ENCODE peak calls at places on chromosomes 3 and 15, in seven cellular contexts. M is astrocyte, O is ascending aorta, B is BE2C, J is adrenal gland, W is SK-N-SH, Q is pancreas. I is an unnamed sample. For H3K27me3, the result is how much of the 10 kb centered on the place peaks cover.

GRCh38 chr3:72515915-72516314 is 332.3 kb downstream of the SHQ1 start:
- DNase-seq in W (no peak), B (no peak), Q (no peak), J (no peak), M (no peak), O (no peak), I (no peak)

GRCh38 chr15:100944237-100944875 is 25.2 kb downstream of the LRRK1 start:
- DNase-seq in M (no peak), J (no peak), B (no peak), Q (no peak), O (no peak), W (no peak), I (no peak)

GRCh38 chr3:51800758-51801140 is 21.7 kb upstream of the IQCF6 start:
- DNase-seq in W (no peak), B (no peak), Q (no peak), J (no peak), M (no peak), O (no peak), I (no peak)

GRCh38 chr15:60569596-60569995 is 90.7 kb upstream of the ICE2 start:
- DNase-seq in B (no peak), J (no peak), W (no peak), O (no peak), M (no peak), Q (no peak), I (no peak)

GRCh38 chr3:169250000-169250399 is 413.5 kb downstream of the MECOM start:
- DNase-seq in B (no peak), Q (no peak), M (no peak), J (no peak), O (no peak), W (no peak), I (no peak)

GRCh38 chr3:81339040-81339845 is 422.2 kb downstream of the GBE1 start:
- DNase-seq in B (no peak), Q (no peak), W (peak), J (no peak), O (no peak), M (peak), I (peak)

GRCh38 chr3:14204605-14205284 is 26.1 kb downstream of the LSM3 start:
- DNase-seq in M (peak), W (no peak), O (no peak), B (no peak), Q (no peak), J (peak), I (no peak)

GRCh38 chr3:170331143-170331542 is 26.4 kb upstream of the SKIL start:
- DNase-seq in O (no peak), M (no peak), J (no peak), B (no peak), W (no peak), Q (peak), I (peak)

GRCh38 chr15:88897456-88898194 is 2.3 kb upstream of the HAPLN3 start:
- DNase-seq in M (peak), B (peak), Q (peak), W (peak), J (peak), O (peak), I (peak)

GRCh38 chr3:184426691-184427141 is 46.9 kb downstream of the CHRD start:
- DNase-seq in M (peak), Q (no peak), B (no peak), O (no peak), W (no peak), J (no peak), I (no peak)

GRCh38 chr15:25504307-25504706 is 65.5 kb upstream of the UBE3A start:
- DNase-seq in J (no peak), Q (no peak), W (no peak), M (peak), O (no peak), B (no peak), I (no peak)

GRCh38 chr3:76824658-76825310 is 215.1 kb upstream of the ROBO2 start:
- DNase-seq in O (no peak), M (no peak), W (no peak), J (no peak), B (no peak), Q (no peak), I (no peak)

GRCh38 chr3:190443257-190443656 is 6.4 kb downstream of the TMEM207 start:
- DNase-seq in B (no peak), W (no peak), O (no peak), J (no peak), Q (no peak), M (no peak), I (peak)

GRCh38 chr15:25862087-25862468 is 1.0 kb downstream of the ATP10A start:
- DNase-seq in W (no peak), Q (no peak), J (peak), B (no peak), O (no peak), M (no peak), I (no peak)

GRCh38 chr3:168539909-168540308 is 444.2 kb upstream of the GOLIM4 start:
- DNase-seq in B (no peak), Q (no peak), W (no peak), O (no peak), M (peak), J (no peak), I (peak)

GRCh38 chr3:61807865-61808276 is 246.5 kb downstream of the PTPRG start:
- DNase-seq in O (no peak), W (peak), B (peak), J (no peak), M (peak), Q (no peak), I (no peak)

GRCh38 chr15:84889991-84890669 is 5.7 kb downstream of the SLC28A1 start:
- DNase-seq in O (no peak), B (no peak), J (no peak), M (no peak), Q (no peak), W (no peak), I (no peak)

GRCh38 chr3:18018491-18019177 is 276.2 kb upstream of the TBC1D5 start:
- DNase-seq in W (no peak), O (no peak), J (no peak), B (no peak), Q (no peak), M (no peak), I (no peak)

GRCh38 chr15:90711418-90711824 is 5.7 kb upstream of the BLM start:
- DNase-seq in Q (no peak), O (no peak), W (no peak), J (no peak), B (no peak), M (no peak), I (no peak)

GRCh38 chr3:127560051-127560787 is 30.3 kb downstream of the TPRA1 start:
- DNase-seq in M (no peak), Q (no peak), W (no peak), J (no peak), O (no peak), B (no peak), I (no peak)

GRCh38 chr3:129398803-129399144 is 29.7 kb downstream of the EFCAB12 start:
- DNase-seq in O (no peak), M (peak), Q (no peak), W (peak), J (peak), B (peak), I (peak)

GRCh38 chr3:71926242-71926560 is 141.3 kb upstream of the PROK2 start:
- DNase-seq in W (peak), O (no peak), Q (peak), J (no peak), B (no peak), M (no peak), I (peak)

GRCh38 chr3:139119331-139120025 is 74.8 kb upstream of the PRR23C start:
- DNase-seq in W (no peak), M (no peak), O (no peak), B (no peak), J (no peak), Q (no peak), I (no peak)

GRCh38 chr15:51759557-51760070 is 8.2 kb downstream of the TMOD2 start:
- DNase-seq in M (peak), W (no peak), J (peak), Q (no peak), O (no peak), B (peak), I (peak)

GRCh38 chr3:100865442-100865841 is 127.8 kb downstream of the ABI3BP start:
- DNase-seq in W (no peak), J (no peak), O (no peak), B (no peak), M (peak), Q (no peak), I (peak)

GRCh38 chr3:64381369-64381768 is 156.1 kb upstream of the PRICKLE2 start:
- DNase-seq in W (no peak), J (no peak), M (no peak), Q (no peak), O (no peak), B (no peak), I (no peak)

GRCh38 chr15:52798529-52799101 is 8.5 kb upstream of the ONECUT1 start:
- DNase-seq in O (no peak), J (no peak), B (no peak), Q (no peak), M (no peak), W (no peak), I (no peak)
- H3K27me3 ChIP-seq in O (under half), J (half or more), B (half or more), Q (under half), M (half or more), W (half or more), I (half or more)

GRCh38 chr3:131960324-131960723 is 74.5 kb downstream of the CPNE4 start:
- DNase-seq in W (no peak), Q (no peak), O (no peak), M (no peak), B (no peak), J (no peak), I (peak)

GRCh38 chr3:131957511-131957910 is 77.3 kb downstream of the CPNE4 start:
- DNase-seq in O (no peak), Q (no peak), J (no peak), W (no peak), B (no peak), M (no peak), I (no peak)

DNA sequence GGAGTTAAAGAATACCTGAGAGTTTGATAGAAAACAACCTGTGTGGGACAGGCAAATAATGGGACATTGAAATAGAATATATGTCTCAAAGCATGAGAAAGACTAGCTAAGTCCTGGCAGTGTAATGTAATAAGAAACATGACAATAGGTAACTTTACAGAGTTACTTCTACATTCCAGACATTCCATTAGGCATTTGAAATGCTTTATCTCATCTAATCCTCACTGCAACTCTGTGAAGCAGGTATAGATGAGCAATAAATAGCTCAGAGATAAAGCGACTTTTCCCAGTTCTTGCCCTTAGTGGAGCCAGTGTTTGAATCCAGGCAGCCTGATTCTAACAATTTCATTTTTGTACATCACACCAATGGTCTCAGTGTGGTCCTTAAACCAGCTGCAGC is 76.8 kb downstream of the CPNE4 start:
- DNase-seq in O (no peak), B (no peak), J (no peak), W (no peak), M (no peak), Q (no peak), I (peak)
- H3K4me3 ChIP-seq in O (no peak), B (no peak), J (no peak), W (no peak), M (no peak), Q (no peak), I (no peak)

DNA sequence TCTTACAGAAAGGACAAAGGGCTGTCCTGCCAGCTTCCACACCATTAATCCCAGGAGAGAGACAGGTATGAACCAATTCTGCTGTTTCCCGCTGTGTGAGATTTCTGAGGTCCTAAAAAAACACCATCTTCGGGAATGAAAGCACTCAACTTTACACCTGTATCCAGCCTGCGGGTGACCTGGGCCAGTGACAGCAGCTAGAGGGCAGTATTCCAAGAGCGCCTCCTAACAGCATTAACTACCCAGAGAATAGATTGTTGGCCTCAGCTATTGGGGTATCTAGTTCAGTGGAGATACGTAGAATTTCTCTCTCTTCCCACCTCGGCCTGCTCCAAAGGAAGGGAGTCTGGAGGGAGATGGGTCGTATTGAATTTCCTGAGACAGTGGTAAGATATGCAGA is 55.1 kb downstream of the WDR76 start:
- DNase-seq in O (no peak), M (no peak), B (no peak), J (no peak), Q (no peak), W (no peak), I (no peak)
- TF ChIP-seq CTCF in O (peak), M (peak), B (peak), J (peak), Q (no peak), W (peak), I (peak)

DNA sequence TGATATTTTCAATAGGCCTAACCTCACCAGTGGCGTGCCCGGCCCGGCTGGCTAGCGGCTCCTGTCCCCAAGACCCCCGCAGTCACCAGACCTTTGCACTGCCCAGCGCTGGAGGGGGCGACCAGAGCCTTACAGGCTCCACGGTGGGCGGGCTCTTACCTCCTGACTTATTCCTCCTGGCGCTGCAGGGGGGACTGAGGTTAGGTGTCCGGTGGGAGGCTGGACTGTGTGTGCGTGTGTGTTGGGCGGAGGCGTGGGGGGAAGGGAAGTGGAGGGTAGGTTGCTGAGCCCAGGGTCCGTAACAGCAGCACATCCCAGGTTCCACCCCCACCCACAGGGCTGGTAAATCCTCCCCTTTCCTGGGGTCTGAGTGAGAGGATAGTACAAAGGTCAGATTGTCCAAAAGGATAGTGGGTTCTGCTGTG is 27.5 kb upstream of the THRB start:
- DNase-seq in J (no peak), O (no peak), M (no peak), Q (no peak), B (peak), W (no peak), I (no peak)
- H3K27me3 ChIP-seq in J (under half), O (under half), M (under half), Q (under half), B (under half), W (under half), I (under half)

DNA sequence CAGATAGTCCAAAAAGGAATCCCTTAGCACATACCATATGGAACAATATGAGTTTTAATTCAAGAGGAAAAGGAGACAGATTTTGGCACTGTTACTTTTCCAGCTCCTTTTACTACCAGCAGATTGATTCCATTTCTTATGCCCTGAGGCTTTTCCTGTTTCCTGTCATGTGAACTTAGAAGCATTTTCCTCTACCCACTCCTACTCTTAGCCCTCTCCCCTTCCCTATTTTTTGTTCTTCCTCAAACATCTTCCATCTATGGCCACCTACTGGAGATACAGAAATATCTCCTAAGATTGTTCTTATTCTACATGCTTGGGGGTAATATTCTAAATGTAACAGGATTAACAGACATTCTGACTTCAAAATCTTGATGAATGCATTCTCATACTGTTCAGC is 207.8 kb downstream of the CHST2 start:
- DNase-seq in O (no peak), W (no peak), B (no peak), M (no peak), J (no peak), Q (no peak), I (peak)
- H3K4me3 ChIP-seq in O (no peak), W (no peak), B (no peak), M (no peak), J (no peak), Q (no peak), I (no peak)

GRCh38 chr3:133663569-133664313 is 2.0 kb upstream of the TOPBP1 start:
- DNase-seq in M (peak), O (no peak), W (peak), J (no peak), B (peak), Q (no peak), I (peak)
- TF ChIP-seq CTCF in M (peak), O (peak), W (peak), J (peak), B (peak), Q (peak), I (peak)

DNA sequence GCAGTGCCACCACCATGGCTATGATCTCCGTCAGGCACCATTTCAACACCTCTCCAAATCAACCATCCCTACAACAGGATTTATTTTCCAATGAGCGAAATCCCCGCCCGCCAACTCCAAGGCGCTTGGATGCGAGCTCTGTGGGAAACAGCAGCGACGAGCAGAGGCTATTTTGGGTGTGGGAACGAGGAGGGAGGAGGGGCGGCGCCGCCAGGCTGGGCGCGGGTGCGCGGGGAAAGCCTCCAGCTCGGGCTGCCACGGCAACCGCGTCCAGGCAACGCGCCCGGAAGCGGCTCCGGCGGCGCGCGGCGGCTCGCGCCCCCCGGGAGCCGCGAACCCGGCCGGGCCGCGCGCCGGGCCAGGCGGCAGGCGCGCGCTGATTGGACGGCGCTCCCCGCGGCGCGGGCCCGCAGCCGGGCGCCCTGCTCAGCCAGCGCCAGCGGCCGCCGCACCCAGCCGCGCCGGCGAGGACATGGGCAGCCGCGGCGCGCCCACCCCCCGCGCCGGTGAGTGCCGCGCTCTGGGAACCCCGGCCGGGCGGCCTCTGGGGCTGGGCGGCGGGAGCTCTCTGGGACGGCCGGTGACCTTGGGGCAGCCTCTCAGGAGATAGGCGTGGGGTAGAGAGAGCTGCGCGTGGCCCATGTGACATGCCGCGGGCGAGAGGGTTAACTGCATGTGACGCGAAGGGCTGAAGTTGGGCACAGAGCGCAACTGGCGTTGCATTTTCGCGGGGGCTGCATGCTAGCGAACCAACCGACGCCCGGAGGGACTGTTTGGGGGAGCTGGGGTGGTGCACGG is at the start of gene FAM81A:
- DNase-seq in J (peak), Q (peak), O (peak), M (peak), B (peak), W (peak), I (peak)
- H3K27me3 ChIP-seq in J (under half), Q (under half), O (under half), M (under half), B (half or more), W (under half), I (under half)